ENCODE peak calls at places on chromosomes 7 and 10, in seven cellular contexts. L is CD8-positive, alpha-beta T cell; T is psoas muscle; S is glutamatergic neuron; A is tibial artery; M is Calu3; F is uterus. N is an unnamed sample.

GRCh38 chr10:44467090-44467489 is 82.2 kb upstream of the CXCL12 start:
- DNase-seq in A (no peak), T (no peak), M (no peak), S (no peak), F (no peak), L (no peak), N (no peak)

GRCh38 chr10:114471906-114472873 is 67.9 kb upstream of the AFAP1L2 start:
- DNase-seq in L (no peak), T (no peak), A (no peak), S (peak; percentile 46), F (no peak), M (peak; percentile 27), N (no peak)

GRCh38 chr7:2807846-2808772 is 36.0 kb downstream of the GNA12 start:
- DNase-seq in T (no peak), S (no peak), A (no peak), F (no peak), M (no peak), L (no peak), N (no peak)

GRCh38 chr10:126500866-126501265 is 112.6 kb upstream of the ADAM12 start:
- DNase-seq in A (no peak), F (no peak), L (no peak), M (no peak), T (no peak), S (no peak), N (no peak)

GRCh38 chr7:83588602-83589240 is 60.2 kb downstream of the SEMA3E start:
- DNase-seq in M (no peak), L (no peak), T (no peak), S (no peak), A (no peak), F (no peak), N (no peak)

GRCh38 chr7:95687759-95688343 is 84.5 kb upstream of the DYNC1I1 start:
- DNase-seq in M (peak; percentile 35), A (no peak), L (no peak), S (no peak), F (no peak), T (no peak), N (no peak)

GRCh38 chr10:113666682-113667252 is 2.9 kb upstream of the NRAP start:
- DNase-seq in L (no peak), T (no peak), F (no peak), A (no peak), M (no peak), S (no peak), N (no peak)

GRCh38 chr10:68095176-68095575 is 14.1 kb upstream of the MYPN start:
- DNase-seq in M (peak; percentile 13), F (no peak), S (no peak), L (no peak), T (no peak), A (no peak), N (no peak)

GRCh38 chr7:73428697-73429005 is 4.9 kb upstream of the FZD9 start:
- DNase-seq in A (no peak), M (no peak), S (no peak), T (no peak), F (no peak), L (no peak), N (no peak)

GRCh38 chr7:85456254-85456653 is 269.4 kb upstream of the SEMA3D start:
- DNase-seq in F (no peak), T (no peak), L (no peak), A (no peak), M (no peak), S (no peak), N (no peak)

GRCh38 chr7:149732111-149732561 is 41.3 kb downstream of the ZNF467 start:
- DNase-seq in L (no peak), F (no peak), M (no peak), A (no peak), S (no peak), T (no peak), N (no peak)

GRCh38 chr10:44419790-44420549 is 35.1 kb upstream of the CXCL12 start:
- DNase-seq in S (no peak), T (no peak), A (no peak), F (no peak), M (no peak), L (no peak), N (no peak)

GRCh38 chr10:131198843-131199242 is 112.7 kb downstream of the TCERG1L start:
- DNase-seq in A (no peak), S (peak; percentile 10), M (no peak), T (no peak), L (no peak), F (peak; percentile 2), N (no peak)

GRCh38 chr10:67033878-67034277 is 108.0 kb downstream of the LRRTM3 start:
- DNase-seq in L (no peak), S (no peak), M (no peak), F (no peak), A (no peak), T (no peak), N (no peak)

GRCh38 chr10:27743736-27744477 is 1.7 kb downstream of the MKX start:
- DNase-seq in L (no peak), A (peak; percentile 27), F (peak; percentile 16), T (peak; percentile 46), M (no peak), S (peak; percentile 21), N (no peak)

GRCh38 chr10:27742926-27743735 is 2.5 kb downstream of the MKX start:
- DNase-seq in F (peak; percentile 26), L (no peak), M (peak; percentile 36), T (peak; percentile 66), A (peak; percentile 36), S (peak; percentile 56), N (peak; percentile 36)

GRCh38 chr10:27741173-27742091 is 4.2 kb downstream of the MKX start:
- DNase-seq in F (peak; percentile 15), M (no peak), L (no peak), S (peak; percentile 25), T (peak; percentile 44), A (no peak), N (no peak)

GRCh38 chr10:27744478-27745379 is 890 bp downstream of the MKX start:
- DNase-seq in M (peak; percentile 39), A (peak; percentile 41), F (peak; percentile 17), S (peak; percentile 52), L (no peak), T (peak; percentile 58), N (peak; percentile 28)

DNA sequence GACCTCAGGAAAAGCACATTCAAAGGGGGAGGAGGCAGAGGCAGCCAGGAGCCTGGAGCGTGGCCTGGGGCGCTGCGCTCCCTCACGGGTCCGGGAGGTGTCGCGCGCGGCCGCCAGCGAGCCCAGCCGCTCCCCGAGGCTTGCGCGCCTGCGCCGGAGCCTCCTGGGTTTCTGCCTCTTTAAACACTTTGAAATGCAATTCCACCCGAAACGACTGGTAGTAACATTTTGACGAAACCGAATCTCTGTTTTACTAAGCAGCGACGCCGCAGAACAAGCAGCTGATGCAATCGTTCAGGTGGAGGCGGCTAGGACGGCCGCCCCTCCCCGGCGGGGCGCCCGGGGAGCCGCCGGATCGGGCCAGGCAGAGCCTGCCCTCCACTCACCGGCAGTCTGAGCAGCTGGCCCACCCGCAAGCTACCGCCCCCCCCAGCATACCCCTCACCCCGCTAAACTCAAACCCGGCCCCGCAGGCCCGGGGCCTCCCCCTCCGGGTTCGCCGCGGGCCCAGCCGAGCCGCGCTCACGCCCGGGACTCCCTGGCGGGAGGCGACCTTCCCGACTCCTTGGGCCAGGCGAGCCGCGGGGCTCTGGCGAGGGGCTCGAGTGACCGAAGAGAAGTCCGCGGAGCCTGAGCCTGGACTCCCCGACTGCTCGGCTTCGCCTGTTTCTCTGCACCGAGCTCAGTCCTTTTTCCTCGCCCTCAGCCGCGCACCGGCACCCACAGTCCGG is 3.3 kb downstream of the MKX start:
- DNase-seq in F (peak; percentile 72), T (peak; percentile 86), A (peak; percentile 81), M (peak; percentile 89), L (peak; percentile 61), S (peak; percentile 91), N (peak; percentile 66)
- TF ChIP-seq CTCF in F (peak; percentile 94), T (peak; percentile 77), A (peak; percentile 81), M (peak; percentile 71), L (peak; percentile 78), S (peak; percentile 72), N (no peak)

GRCh38 chr10:99276848-99277486 is 41.3 kb upstream of the HPSE2 start:
- DNase-seq in S (no peak), M (no peak), F (no peak), T (no peak), L (no peak), A (no peak), N (no peak)
- TF ChIP-seq CTCF in S (peak; percentile 70), M (no peak), F (no peak), T (no peak), L (no peak), A (no peak), N (no peak)

DNA sequence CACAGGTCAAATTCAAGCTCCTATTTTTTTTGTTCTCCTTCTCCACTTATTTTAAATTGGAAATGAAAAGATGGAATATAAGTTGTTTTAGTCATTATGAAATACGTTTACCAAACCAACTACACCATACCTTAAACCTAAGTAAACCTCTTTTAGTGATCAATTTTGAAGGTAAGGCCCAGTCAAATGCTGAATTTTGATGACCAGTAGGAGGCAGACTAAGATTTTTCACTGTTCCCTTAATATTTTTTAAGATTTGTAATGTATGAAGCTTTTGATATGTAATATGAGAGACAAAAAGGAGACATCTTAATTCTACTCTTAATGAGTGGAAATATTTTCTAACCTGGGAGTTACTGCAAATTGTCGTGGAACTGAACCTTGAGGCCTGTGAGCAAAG is 311.6 kb downstream of the EXOC4 start:
- DNase-seq in L (no peak), F (no peak), T (no peak), A (no peak), M (no peak), S (no peak), N (no peak)
- TF ChIP-seq CTCF in L (no peak), F (no peak), T (no peak), A (no peak), M (no peak), S (peak; percentile 32), N (no peak)

GRCh38 chr7:101244385-101245146 is at the start of gene FIS1:
- DNase-seq in A (peak; percentile 93), F (peak; percentile 92), S (peak; percentile 97), M (peak; percentile 90), L (peak; percentile 92), T (peak; percentile 97), N (peak; percentile 96)
- TF ChIP-seq CTCF in A (peak; percentile 95), F (peak; percentile 88), S (peak; percentile 90), M (peak; percentile 66), L (peak; percentile 96), T (no peak), N (no peak)

DNA sequence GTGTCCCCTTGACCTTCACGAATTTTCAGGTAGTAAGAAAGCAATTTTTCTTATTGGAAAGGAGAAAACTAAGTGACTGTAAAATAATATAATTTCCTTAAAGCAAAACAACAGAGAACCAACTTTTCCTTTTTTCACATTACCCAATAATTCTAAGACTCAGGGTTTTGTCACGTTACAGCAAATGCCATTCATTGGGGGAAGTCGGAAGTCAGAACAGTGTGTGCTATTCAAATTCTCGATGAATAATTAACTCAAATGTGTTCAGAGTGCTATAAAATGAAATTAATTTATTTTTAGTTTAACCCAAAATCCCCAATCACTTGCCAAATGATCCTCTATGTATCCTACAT is 40.0 kb downstream of the DIP2C start:
- DNase-seq in M (peak; percentile 22), F (no peak), S (no peak), T (no peak), L (no peak), A (no peak), N (no peak)
- TF ChIP-seq CTCF in M (no peak), F (no peak), S (no peak), T (no peak), L (no peak), A (no peak), N (no peak)

DNA sequence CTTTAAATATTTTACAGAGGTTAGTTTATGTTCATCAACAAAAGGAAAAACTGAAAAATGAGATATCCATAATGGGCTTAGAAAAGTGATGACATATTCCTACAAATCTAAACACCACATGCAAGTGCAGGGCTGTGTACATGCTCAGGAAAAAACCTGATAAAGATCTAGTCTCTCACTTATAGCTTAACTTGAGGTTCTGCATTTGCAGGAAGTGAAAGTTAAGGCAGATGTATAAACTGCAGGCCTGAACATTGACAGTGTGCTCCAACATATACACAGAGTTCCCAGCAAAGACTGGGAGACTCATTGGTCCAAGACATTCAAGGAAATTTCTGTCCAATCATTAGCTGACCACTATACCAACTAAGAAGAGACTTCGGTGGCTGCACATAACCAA is 63.8 kb upstream of the RET start:
- DNase-seq in M (no peak), F (no peak), S (no peak), T (no peak), A (no peak), L (no peak), N (no peak)
- TF ChIP-seq CTCF in M (no peak), F (no peak), S (no peak), T (no peak), A (no peak), L (no peak), N (no peak)

N was measured in activated B cell treated with CpG ODN at 0.5 μM for 24 hours.